ENCODE peak calls at places on chromosomes 6 and 20, in five cellular contexts. Q, O, Y, F and S are unnamed samples.

GRCh38 chr20:25408170-25408547 is 686 bp downstream of the GINS1 start:
- DNase-seq in F (no peak), O (no peak), Y (no peak), Q (peak; percentile 25), S (no peak)

GRCh38 chr6:73579851-73580246 is 59.0 kb upstream of the EEF1A1 start:
- DNase-seq in Y (peak; percentile 73), Q (peak; percentile 74), O (peak; percentile 93), F (peak; percentile 72), S (peak; percentile 55)

GRCh38 chr6:56798163-56798562 is 155.5 kb upstream of the DST start:
- DNase-seq in F (peak; percentile 64), O (peak; percentile 57), Y (no peak), Q (no peak), S (no peak)

GRCh38 chr6:121652726-121653623 is 217.5 kb downstream of the GJA1 start:
- DNase-seq in O (peak; percentile 77), F (peak; percentile 37), Y (no peak), Q (peak; percentile 91), S (no peak)

GRCh38 chr6:26305097-26305841 is 59.7 kb upstream of the BTN3A2 start:
- DNase-seq in Q (peak; percentile 78), Y (no peak), F (no peak), O (peak; percentile 80), S (peak; percentile 82)

GRCh38 chr6:16236648-16237199 is 1.7 kb upstream of the GMPR start:
- DNase-seq in F (no peak), O (peak; percentile 77), Y (no peak), Q (peak; percentile 49), S (peak; percentile 66)

GRCh38 chr20:58407966-58408557 is 19.0 kb downstream of the VAPB start:
- DNase-seq in Y (no peak), Q (no peak), F (no peak), O (no peak), S (peak; percentile 74)

GRCh38 chr6:72622094-72622540 is 253 bp downstream of the KCNQ5 start:
- DNase-seq in F (no peak), Q (peak; percentile 92), Y (peak; percentile 73), O (peak; percentile 43), S (peak; percentile 86)

GRCh38 chr6:162862941-162863340 is 135.2 kb downstream of the PACRG start:
- DNase-seq in O (no peak), Y (no peak), Q (no peak), F (no peak), S (no peak)

GRCh38 chr20:49270177-49270576 is 7.7 kb downstream of the ZNFX1 start:
- DNase-seq in F (no peak), Q (no peak), O (no peak), Y (no peak), S (no peak)

GRCh38 chr6:100462990-100463684 is 1.6 kb downstream of the SIM1 start:
- DNase-seq in O (no peak), Y (no peak), F (no peak), Q (no peak), S (no peak)

GRCh38 chr6:90413867-90414266 is 117.2 kb upstream of the BACH2 start:
- DNase-seq in Q (no peak), F (no peak), O (peak; percentile 42), Y (no peak), S (peak; percentile 41)

GRCh38 chr6:12009180-12009748 is 2.8 kb upstream of the HIVEP1 start:
- DNase-seq in Y (peak; percentile 79), Q (no peak), O (peak; percentile 20), F (no peak), S (no peak)

GRCh38 chr6:12008366-12009179 is 3.5 kb upstream of the HIVEP1 start:
- DNase-seq in O (peak; percentile 72), F (no peak), Q (peak; percentile 86), Y (peak; percentile 88), S (peak; percentile 92)

GRCh38 chr6:12010635-12011275 is 1.4 kb upstream of the HIVEP1 start:
- DNase-seq in O (no peak), F (no peak), Q (peak; percentile 75), Y (peak; percentile 90), S (no peak)

GRCh38 chr6:12009904-12010634 is 2.0 kb upstream of the HIVEP1 start:
- DNase-seq in F (no peak), O (peak; percentile 75), Y (no peak), Q (no peak), S (peak; percentile 35)

DNA sequence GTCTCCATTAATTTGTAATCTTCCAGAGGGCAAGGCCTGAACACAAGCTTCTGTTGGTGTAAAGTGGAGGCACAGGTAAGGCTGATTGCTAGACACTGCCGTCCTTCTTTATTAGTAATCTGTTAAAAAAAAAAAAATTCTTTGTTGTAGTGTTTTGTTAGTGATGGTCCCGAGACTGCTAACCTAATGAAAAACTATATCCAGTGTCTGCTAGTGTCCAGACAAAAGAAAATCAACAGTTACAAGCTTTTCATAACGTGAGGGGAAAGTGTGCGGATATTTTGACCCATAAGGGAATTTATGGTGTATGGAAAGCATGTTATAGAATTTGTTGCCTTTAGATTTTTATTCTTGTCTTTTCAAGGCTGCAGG is 4.2 kb upstream of the HIVEP1 start:
- DNase-seq in O (no peak), Q (no peak), F (no peak), Y (no peak), S (no peak)
- H3K4me3 ChIP-seq in O (peak overlapping the region; percentile 76), Q (peak overlapping the region; percentile 69), F (peak overlapping the region; percentile 71), Y (peak overlapping the region; percentile 93), S (peak overlapping the region; percentile 72)

GRCh38 chr6:63813531-63813930 is 177.9 kb downstream of the PHF3 start:
- DNase-seq in Q (no peak), O (no peak), Y (no peak), F (no peak), S (no peak)
- TF ChIP-seq CTCF in Q (no peak), O (peak; percentile 6), Y (no peak), F (no peak), S (no peak)

GRCh38 chr6:37257634-37258404 is at the start of the genes TBC1D22B and TMEM217:
- DNase-seq in F (peak; percentile 59), Y (peak; percentile 97), O (peak; percentile 94), Q (peak; percentile 96), S (peak; percentile 97)

GRCh38 chr6:37257320-37257633 is 295 bp upstream of the TBC1D22B start:
- DNase-seq in F (no peak), Y (no peak), Q (no peak), O (no peak), S (no peak)

GRCh38 chr6:37258716-37259115 is 772 bp upstream of the TMEM217 start:
- DNase-seq in F (no peak), O (no peak), Q (no peak), Y (no peak), S (no peak)

GRCh38 chr6:37258405-37258704 is 411 bp upstream of the TMEM217 start:
- DNase-seq in Q (no peak), Y (no peak), F (no peak), O (no peak), S (no peak)

GRCh38 chr6:37256692-37257319 is 766 bp upstream of the TBC1D22B start:
- DNase-seq in Y (no peak), F (no peak), Q (peak; percentile 60), O (no peak), S (no peak)
- H3K4me3 ChIP-seq in Y (peak overlapping the region; percentile 91), F (peak overlapping the region; percentile 93), Q (peak overlapping the region; percentile 91), O (peak overlapping the region; percentile 99), S (peak overlapping the region; percentile 85)

DNA sequence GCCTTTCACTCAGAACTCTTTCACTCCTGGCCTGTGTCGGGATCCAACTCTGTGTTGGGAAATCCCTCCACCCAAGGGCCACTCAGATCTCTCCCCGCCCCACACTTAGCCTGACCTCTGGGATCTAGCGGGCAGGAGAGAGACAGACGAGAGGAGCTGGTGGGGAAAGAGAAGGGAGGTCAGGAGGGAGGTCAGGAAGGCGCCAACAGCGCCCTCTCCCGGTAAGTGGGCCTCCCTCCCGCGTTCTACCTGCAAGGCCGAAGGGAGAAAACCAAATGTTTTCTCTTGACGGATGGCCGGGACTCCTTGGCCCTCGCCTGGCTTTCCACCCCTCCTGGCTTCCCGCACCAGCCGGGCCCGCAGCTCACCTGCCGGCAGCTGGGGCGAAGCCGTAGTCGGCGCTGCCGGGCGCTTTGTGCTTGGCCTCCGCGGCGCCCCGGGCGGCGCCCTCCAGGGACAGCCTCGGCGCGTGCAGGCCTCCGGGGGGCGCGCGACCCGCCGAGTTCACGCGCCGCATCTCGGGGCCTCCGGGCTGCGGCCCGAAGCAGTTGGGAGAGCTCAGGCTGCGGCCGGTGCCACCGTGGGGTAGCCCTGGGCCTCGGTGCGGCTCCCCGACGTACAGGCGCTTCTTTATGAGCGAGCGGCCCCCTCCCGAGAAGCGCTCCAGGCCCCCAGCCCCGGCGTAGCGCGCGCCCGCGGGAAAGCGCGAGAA is 38.2 kb downstream of the C6orf132 start:
- DNase-seq in F (no peak), Q (peak; percentile 87), Y (no peak), O (peak; percentile 51), S (peak; percentile 79)
- TF ChIP-seq CTCF in F (peak; percentile 79), Q (peak; percentile 97), Y (peak; percentile 24), O (peak; percentile 76), S (peak; percentile 88)

DNA sequence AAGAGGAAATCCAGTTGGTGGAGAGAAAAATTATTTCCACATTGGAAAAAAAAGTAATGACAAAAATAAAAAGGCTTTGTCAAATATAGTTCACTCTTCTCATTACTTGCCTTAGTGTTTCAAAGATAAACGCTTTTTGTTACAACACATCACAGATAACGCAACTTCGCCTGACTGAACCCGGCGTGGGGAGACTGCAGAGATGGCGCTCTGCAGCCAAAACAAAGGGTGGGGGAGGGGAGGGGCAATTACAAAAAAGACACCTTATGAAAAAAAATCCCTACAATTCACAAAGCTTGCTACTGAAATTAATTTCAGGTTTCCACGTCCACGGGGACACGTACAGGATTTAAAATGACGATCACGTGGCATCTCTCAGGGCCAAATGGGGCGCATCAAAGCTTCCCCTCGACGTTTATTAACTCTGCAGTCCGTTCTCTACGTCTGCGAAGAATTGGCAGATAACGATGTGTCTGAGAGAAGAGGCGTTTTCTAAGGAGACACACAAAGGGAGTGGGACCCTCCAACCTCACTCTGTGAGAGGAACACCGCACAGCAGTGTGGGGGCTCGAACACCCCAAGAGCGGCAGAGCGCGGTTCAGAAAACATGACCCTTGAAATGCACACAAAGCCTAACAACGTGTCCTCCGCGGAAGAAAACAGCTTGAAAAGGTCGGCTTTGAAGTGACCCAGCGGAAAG is 1.5 kb upstream of the AFDN start:
- DNase-seq in F (no peak), O (no peak), Y (no peak), Q (no peak), S (no peak)
- H3K4me3 ChIP-seq in F (peak overlapping the region; percentile 74), O (peak overlapping the region; percentile 84), Y (peak overlapping the region; percentile 94), Q (no peak overlapping the region), S (no peak overlapping the region)